ENCODE peak calls at places on chromosomes 6 and 20, in nine cellular contexts. D, H, W, S, J, N, U, B and O are unnamed samples.

GRCh38 chr20:8424010-8424409 is 291.9 kb downstream of the PLCB1 start:
- DNase-seq in D (peak), B (no peak), W (no peak), S (no peak), J (no peak), H (no peak), N (no peak), U (no peak), O (no peak)

GRCh38 chr6:42745083-42745637 is 743 bp downstream of the TBCC start:
- DNase-seq in D (peak), N (peak), H (peak), U (peak), W (peak), S (peak), B (peak), J (peak), O (peak)

GRCh38 chr6:7580537-7580926 is 9.5 kb upstream of the SNRNP48 start:
- DNase-seq in W (no peak), J (no peak), D (no peak), H (no peak), N (peak), B (no peak), U (no peak), S (no peak), O (no peak)

GRCh38 chr6:84687487-84687886 is 76.9 kb downstream of the TBX18 start:
- DNase-seq in S (no peak), H (no peak), J (no peak), W (no peak), N (no peak), U (no peak), D (no peak), B (no peak), O (no peak)

GRCh38 chr20:37538003-37538402 is 10.3 kb upstream of the BLCAP start:
- DNase-seq in D (no peak), B (no peak), H (no peak), S (no peak), U (no peak), W (no peak), J (no peak), N (no peak), O (no peak)

GRCh38 chr6:50990750-50991446 is 172.2 kb downstream of the TFAP2B start:
- DNase-seq in D (no peak), J (no peak), H (no peak), S (no peak), W (no peak), B (no peak), N (peak), U (no peak), O (no peak)

GRCh38 chr6:16092140-16092539 is 36.7 kb upstream of the MYLIP start:
- DNase-seq in B (no peak), N (no peak), H (no peak), W (no peak), S (no peak), D (no peak), J (no peak), U (no peak), O (no peak)

GRCh38 chr6:10385512-10386132 is 29.3 kb downstream of the TFAP2A start:
- DNase-seq in B (no peak), D (no peak), W (no peak), J (no peak), N (no peak), U (no peak), H (peak), S (no peak), O (no peak)

GRCh38 chr6:170057034-170057734 is 233.7 kb downstream of the DLL1 start:
- DNase-seq in S (no peak), U (no peak), D (peak), J (no peak), N (no peak), W (no peak), B (no peak), H (no peak), O (no peak)

GRCh38 chr6:119443993-119444641 is 94.6 kb upstream of the MAN1A1 start:
- DNase-seq in B (no peak), W (peak), U (no peak), D (no peak), N (no peak), H (no peak), J (no peak), S (no peak), O (no peak)

GRCh38 chr6:251920-252319 is 40.4 kb upstream of the DUSP22 start:
- DNase-seq in H (no peak), J (no peak), B (no peak), D (no peak), N (no peak), S (no peak), U (peak), W (no peak), O (no peak)

GRCh38 chr6:83827050-83827449 is 26.1 kb upstream of the RIPPLY2 start:
- DNase-seq in U (no peak), J (no peak), B (no peak), S (no peak), D (no peak), N (peak), W (no peak), H (no peak), O (no peak)

GRCh38 chr20:38136421-38137245 is 28.4 kb downstream of the TGM2 start:
- DNase-seq in N (no peak), W (no peak), D (no peak), S (no peak), B (peak), U (no peak), H (no peak), J (no peak), O (no peak)

GRCh38 chr6:157853902-157854481 is 30.9 kb downstream of the SNX9 start:
- DNase-seq in W (no peak), B (no peak), N (no peak), D (no peak), H (peak), S (no peak), U (no peak), J (no peak), O (no peak)

GRCh38 chr20:20875716-20876115 is 163.3 kb upstream of the RALGAPA2 start:
- DNase-seq in U (no peak), N (no peak), J (no peak), S (no peak), H (no peak), W (no peak), D (no peak), B (no peak), O (no peak)

GRCh38 chr6:162119349-162119748 is 608.2 kb downstream of the PRKN start:
- DNase-seq in J (no peak), H (peak), N (no peak), U (no peak), S (peak), D (peak), W (no peak), B (peak), O (peak)

GRCh38 chr20:57092112-57092899 is 174.1 kb downstream of the BMP7 start:
- DNase-seq in N (peak), W (peak), J (no peak), H (peak), U (peak), S (peak), B (peak), D (peak), O (no peak)

GRCh38 chr20:347640-348484 is 951 bp downstream of the NRSN2 start:
- DNase-seq in U (peak), W (peak), N (peak), H (peak), B (peak), J (peak), D (peak), S (peak), O (peak)

GRCh38 chr20:8631271-8631670 is 437.6 kb upstream of the PLCB4 start:
- DNase-seq in J (no peak), U (no peak), S (no peak), W (no peak), H (no peak), D (no peak), N (no peak), B (no peak), O (no peak)

GRCh38 chr20:25035924-25036323 is 22.0 kb downstream of the ACSS1 start:
- DNase-seq in N (no peak), U (peak), B (peak), D (peak), J (no peak), W (peak), S (no peak), H (no peak), O (peak)

GRCh38 chr20:62433655-62434054 is 6.3 kb upstream of the RBBP8NL start:
- DNase-seq in W (no peak), H (no peak), J (no peak), U (no peak), N (no peak), D (peak), S (no peak), B (no peak), O (peak)

GRCh38 chr6:68635412-68635705 is 277 bp downstream of the ADGRB3 start:
- DNase-seq in J (no peak), H (no peak), S (no peak), U (no peak), D (no peak), W (no peak), B (no peak), N (no peak), O (no peak)

GRCh38 chr6:132812255-132812732 is 2.1 kb upstream of the RPS12 start:
- DNase-seq in N (peak), D (peak), J (no peak), W (peak), S (no peak), H (no peak), U (no peak), B (no peak), O (no peak)

DNA sequence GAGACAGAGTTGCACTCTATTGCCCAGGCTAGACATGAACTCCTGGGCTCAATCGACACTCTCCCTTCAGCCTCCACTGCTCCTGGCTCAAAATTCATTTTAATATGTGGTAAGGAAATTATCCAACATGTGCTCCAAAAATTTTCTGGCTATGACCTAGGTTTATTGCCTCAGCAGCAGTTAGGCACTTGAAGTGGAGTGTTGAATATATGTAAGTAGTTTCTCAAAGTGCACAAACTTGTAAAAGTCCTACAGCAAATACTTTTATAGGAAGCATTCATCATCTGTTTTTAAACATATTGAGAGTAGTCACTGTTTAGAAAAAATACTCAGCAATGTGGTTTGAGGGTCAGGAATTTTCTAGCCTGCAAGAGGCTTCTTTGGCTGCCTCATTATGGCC is 13.2 kb downstream of the FILIP1 start:
- DNase-seq in W (no peak), J (no peak), S (no peak), H (no peak), U (no peak), B (no peak), N (no peak), D (no peak), O (no peak)
- H3K27ac ChIP-seq in W (no peak), J (no peak), S (peak), H (no peak), U (no peak), B (no peak), N (no peak), D (no peak), O (peak)

GRCh38 chr6:168648730-168649129 is 207.7 kb downstream of the SMOC2 start:
- DNase-seq in U (no peak), S (no peak), J (no peak), D (peak), H (no peak), N (no peak), B (no peak), W (no peak), O (no peak)
- H3K27ac ChIP-seq in U (no peak), S (no peak), J (no peak), D (peak), H (no peak), N (no peak), B (no peak), W (no peak), O (no peak)

DNA sequence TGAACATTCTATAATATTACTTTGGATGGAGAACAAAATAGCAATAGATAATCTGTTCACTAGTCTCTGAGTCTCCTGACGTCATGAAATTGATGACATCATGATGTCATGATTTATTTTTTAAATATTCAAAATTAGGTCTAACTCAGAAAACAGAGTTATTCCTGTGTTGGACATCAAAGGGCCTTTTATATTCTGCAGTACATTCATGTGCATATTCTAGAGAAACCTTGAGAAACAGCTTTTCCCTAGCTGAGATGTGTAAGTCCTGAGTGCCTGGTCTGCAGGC is 53.3 kb downstream of the MYB start:
- DNase-seq in S (no peak), H (no peak), W (no peak), U (no peak), N (no peak), J (no peak), B (no peak), D (no peak), O (no peak)
- H3K27ac ChIP-seq in S (no peak), H (no peak), W (no peak), U (peak), N (no peak), J (no peak), B (no peak), D (no peak), O (no peak)

DNA sequence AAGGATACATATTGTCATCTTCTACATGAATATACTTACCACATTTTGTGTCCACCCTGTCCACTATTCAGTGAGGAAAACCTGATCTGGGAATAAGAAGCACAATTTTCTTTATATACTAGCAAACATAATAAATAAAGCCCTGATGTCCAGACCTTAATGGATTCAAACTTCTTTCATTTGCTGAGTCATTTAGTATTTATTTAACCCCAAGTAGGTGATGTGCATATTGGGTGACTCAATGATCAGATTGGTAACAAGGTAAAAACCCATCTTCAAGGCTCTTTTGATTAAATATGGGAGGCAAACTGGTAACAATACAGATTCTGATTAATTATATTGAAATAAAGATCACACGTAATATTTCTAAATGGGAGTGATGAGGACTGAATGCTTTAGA is 1159.8 kb upstream of the EYS start:
- DNase-seq in B (no peak), S (no peak), J (no peak), U (no peak), W (no peak), D (no peak), H (no peak), N (no peak), O (no peak)
- H3K27ac ChIP-seq in B (no peak), S (no peak), J (no peak), U (no peak), W (no peak), D (no peak), H (no peak), N (no peak), O (no peak)

GRCh38 chr20:43731927-43732326 is 5.1 kb upstream of the GTSF1L start:
- DNase-seq in W (no peak), D (no peak), H (no peak), S (no peak), N (no peak), U (no peak), B (no peak), J (no peak), O (no peak)

GRCh38 chr20:43727980-43728590 is 1.3 kb upstream of the GTSF1L start:
- DNase-seq in H (no peak), S (no peak), N (no peak), U (peak), B (no peak), J (no peak), D (no peak), W (peak), O (no peak)

GRCh38 chr20:43728686-43729255 is 2.0 kb upstream of the GTSF1L start:
- DNase-seq in B (no peak), N (no peak), J (no peak), W (no peak), S (no peak), D (no peak), U (no peak), H (no peak), O (no peak)

GRCh38 chr20:43726811-43727338 is at the start of gene GTSF1L:
- DNase-seq in J (no peak), U (no peak), N (no peak), D (no peak), W (no peak), H (no peak), B (no peak), S (no peak), O (no peak)

DNA sequence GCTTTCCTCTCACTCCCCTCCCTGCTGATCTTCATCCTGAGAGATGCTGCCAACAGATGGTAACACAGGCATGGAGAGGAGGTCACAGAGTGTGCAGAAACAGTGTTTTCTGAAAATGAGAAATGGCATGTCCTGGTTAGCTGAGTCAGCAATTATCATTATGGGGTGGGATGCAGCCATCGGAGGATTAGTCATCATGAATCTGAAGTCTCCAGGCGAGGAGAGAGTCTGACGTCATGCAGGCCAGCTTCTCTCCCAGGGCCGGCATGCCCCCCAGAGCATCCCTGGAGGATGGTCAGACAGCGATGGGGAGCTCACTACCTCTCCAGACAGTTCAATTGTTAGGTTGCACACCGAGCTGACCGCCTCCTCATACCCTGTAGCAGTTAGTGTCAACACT is 4.7 kb upstream of the GTSF1L start:
- DNase-seq in U (no peak), N (peak), D (no peak), W (no peak), S (no peak), B (no peak), H (no peak), J (no peak), O (no peak)
- H3K27ac ChIP-seq in U (no peak), N (no peak), D (no peak), W (no peak), S (no peak), B (no peak), H (no peak), J (no peak), O (no peak)

GRCh38 chr6:79630400-79630882 is 688 bp upstream of the SH3BGRL2 start:
- DNase-seq in J (no peak), D (no peak), H (no peak), W (no peak), U (no peak), N (no peak), S (no peak), B (no peak), O (no peak)

GRCh38 chr6:79631800-79632172 is 657 bp downstream of the SH3BGRL2 start:
- DNase-seq in H (peak), W (no peak), N (no peak), D (no peak), U (no peak), B (no peak), J (no peak), S (no peak), O (no peak)

GRCh38 chr6:79634491-79634890 is 3.4 kb downstream of the SH3BGRL2 start:
- DNase-seq in B (no peak), N (no peak), H (peak), W (no peak), S (no peak), U (no peak), D (no peak), J (no peak), O (no peak)

GRCh38 chr6:79630883-79631799 is at the start of gene SH3BGRL2:
- DNase-seq in J (no peak), H (peak), N (peak), B (peak), S (peak), D (peak), U (peak), W (no peak), O (peak)

DNA sequence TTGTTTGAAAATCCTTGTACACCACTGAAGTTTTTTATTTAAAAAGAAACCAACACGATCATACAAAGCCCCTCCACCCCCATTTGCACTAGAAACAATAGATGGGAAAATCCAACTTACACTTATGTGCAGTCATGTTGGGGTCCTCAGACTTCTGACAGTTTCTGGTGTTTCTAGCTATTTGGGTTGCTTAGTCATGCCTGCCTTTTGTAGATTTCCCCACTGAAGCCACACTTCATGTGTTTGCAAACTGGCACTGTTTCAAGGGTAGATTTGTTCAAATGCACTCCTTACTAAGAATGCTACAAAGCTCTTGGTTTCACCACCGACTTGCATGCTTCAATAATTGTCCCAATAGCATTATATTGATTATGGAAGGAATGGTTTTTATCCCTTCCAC is 1.5 kb downstream of the SH3BGRL2 start:
- DNase-seq in B (no peak), N (peak), S (no peak), W (no peak), J (no peak), U (no peak), H (no peak), D (no peak), O (no peak)
- H3K27ac ChIP-seq in B (no peak), N (no peak), S (no peak), W (no peak), J (no peak), U (no peak), H (no peak), D (no peak), O (no peak)

GRCh38 chr6:33250731-33251130 is 20.9 kb downstream of the VPS52 start:
- DNase-seq in H (no peak), W (no peak), U (no peak), S (no peak), D (no peak), B (no peak), J (no peak), N (no peak), O (no peak)
- H3K27ac ChIP-seq in H (no peak), W (no peak), U (no peak), S (no peak), D (no peak), B (no peak), J (no peak), N (no peak), O (no peak)

DNA sequence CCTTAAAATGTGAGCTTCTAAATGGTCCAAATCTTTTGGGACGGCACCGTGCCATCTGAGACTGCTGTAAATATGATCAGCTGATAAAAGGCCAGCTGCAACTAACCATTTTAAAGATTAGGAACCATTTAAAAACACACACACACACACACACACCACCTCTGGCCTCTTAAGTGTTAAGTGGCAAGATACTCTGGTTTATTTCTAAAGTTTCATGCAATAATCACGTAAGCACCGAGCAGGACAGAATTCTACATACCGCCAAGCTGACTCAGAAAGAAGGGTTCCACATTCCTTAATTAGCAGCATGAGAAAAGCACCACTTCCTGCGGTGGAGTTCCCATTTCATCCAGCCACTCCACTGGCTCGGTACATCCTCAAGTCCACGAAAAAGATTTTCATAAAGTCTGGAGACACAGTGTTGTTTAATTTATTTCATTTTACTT is 17.8 kb upstream of the ZNF217 start:
- DNase-seq in S (no peak), H (peak), B (no peak), U (peak), J (no peak), N (peak), W (peak), D (peak), O (no peak)
- H3K27ac ChIP-seq in S (peak), H (peak), B (no peak), U (peak), J (peak), N (peak), W (peak), D (no peak), O (no peak)

GRCh38 chr6:31586596-31586995 is 519 bp downstream of the LST1 start:
- DNase-seq in N (no peak), H (no peak), W (peak), D (no peak), B (no peak), J (no peak), S (no peak), U (no peak), O (no peak)
- H3K27ac ChIP-seq in N (no peak), H (no peak), W (peak), D (no peak), B (no peak), J (peak), S (peak), U (no peak), O (no peak)